ENCODE peak calls at places on chromosomes 13 and 19, in nine cellular contexts. A is lower lobe of right lung; V is fibroblast of the conjunctiva; M is GM04503; P is immature natural killer cell; Y is lung microvascular endothelial cell; H is Peyer's patch; L is activated naive CD4-positive, alpha-beta T cell treated with anti-CD3 and anti-CD28 coated beads, Interleukin-2, amount 10 ng/mL, durations not matched to agents 7 days and 5 days; Z is NCI-H1436. G is an unnamed sample.
A peak's percentile ranks its signal among the peaks of the same experiment; 100 is the strongest.

GRCh38 chr13:25196971-25197370 is 24.9 kb upstream of the AMER2 start:
- DNase-seq in P (no peak), H (no peak), Z (no peak), V (no peak), Y (no peak), L (no peak), M (no peak), A (no peak), G (no peak)

GRCh38 chr19:55688422-55689218 is 13.6 kb downstream of the EPN1 start:
- DNase-seq in H (peak; percentile 91), Y (no peak), P (no peak), M (no peak), L (no peak), Z (no peak), A (peak; percentile 36), V (no peak), G (no peak)

GRCh38 chr19:41437944-41438574 is 1.7 kb downstream of the DMAC2 start:
- DNase-seq in A (no peak), Y (no peak), L (no peak), V (no peak), M (no peak), P (no peak), H (peak; percentile 41), Z (no peak), G (no peak)

GRCh38 chr13:108269601-108270328 is at the start of gene TNFSF13B:
- DNase-seq in M (peak; percentile 8), H (peak; percentile 69), A (peak; percentile 69), P (peak; percentile 37), V (no peak), Y (peak; percentile 20), L (peak; percentile 70), Z (no peak), G (no peak)

GRCh38 chr13:31594056-31594455 is 145.3 kb upstream of the RXFP2 start:
- DNase-seq in H (no peak), L (no peak), M (no peak), A (no peak), P (no peak), Y (no peak), V (no peak), Z (no peak), G (no peak)

GRCh38 chr19:56114711-56115110 is 6.4 kb downstream of the ZNF787 start:
- DNase-seq in Z (no peak), H (no peak), L (no peak), Y (no peak), M (no peak), V (no peak), P (no peak), A (peak; percentile 35), G (no peak)

GRCh38 chr13:49585220-49586157 is at the start of gene RCBTB1:
- DNase-seq in A (peak; percentile 78), Z (no peak), Y (peak; percentile 70), M (no peak), V (peak; percentile 6), H (peak; percentile 80), P (peak; percentile 78), L (peak; percentile 82), G (no peak)

GRCh38 chr19:19575411-19575810 is 37.3 kb downstream of the CILP2 start:
- DNase-seq in M (no peak), Y (no peak), L (no peak), P (no peak), V (no peak), A (no peak), Z (no peak), H (no peak), G (no peak)

GRCh38 chr19:58352760-58353671 is at the start of gene A1BG:
- DNase-seq in V (no peak), Z (no peak), M (no peak), H (no peak), L (no peak), A (peak; percentile 37), Y (no peak), P (no peak), G (no peak)

GRCh38 chr19:35144600-35145436 is 1.8 kb downstream of the FXYD7 start:
- DNase-seq in Z (no peak), Y (no peak), H (peak; percentile 83), M (no peak), A (no peak), P (no peak), V (no peak), L (peak; percentile 44), G (no peak)

GRCh38 chr19:33233056-33233873 is 7.6 kb upstream of the SLC7A10 start:
- DNase-seq in H (no peak), L (no peak), Y (no peak), V (no peak), M (no peak), P (no peak), Z (no peak), A (no peak), G (no peak)

GRCh38 chr19:29492761-29493160 is 33.0 kb upstream of the VSTM2B start:
- DNase-seq in Z (no peak), M (no peak), Y (no peak), H (no peak), L (no peak), A (no peak), P (no peak), V (no peak), G (no peak)

GRCh38 chr19:56147307-56147706 is 6.2 kb downstream of the ZNF444 start:
- DNase-seq in P (no peak), V (no peak), L (no peak), Z (no peak), A (no peak), H (no peak), Y (no peak), M (no peak), G (no peak)

GRCh38 chr13:46184277-46184699 is 2.3 kb upstream of the LCP1 start:
- DNase-seq in P (peak; percentile 83), M (no peak), Y (peak; percentile 26), Z (no peak), V (peak; percentile 1), H (peak; percentile 90), A (peak; percentile 62), L (peak; percentile 83), G (no peak)

GRCh38 chr19:17450264-17451075 is 2.0 kb upstream of the TMEM221 start:
- DNase-seq in M (no peak), Z (no peak), A (no peak), L (peak; percentile 47), V (no peak), Y (no peak), P (no peak), H (peak; percentile 66), G (no peak)

GRCh38 chr13:105918842-105919741 is 616.4 kb downstream of the EFNB2 start:
- DNase-seq in P (no peak), Z (no peak), Y (peak; percentile 83), H (peak; percentile 84), A (no peak), M (no peak), L (no peak), V (peak; percentile 50), G (no peak)

GRCh38 chr13:106139942-106140341 is 395.5 kb downstream of the EFNB2 start:
- DNase-seq in M (no peak), A (no peak), V (no peak), Z (no peak), H (no peak), P (no peak), Y (no peak), L (no peak), G (no peak)

GRCh38 chr19:37127999-37128820 is 44.3 kb downstream of the ZNF585A start:
- DNase-seq in Y (no peak), P (no peak), L (no peak), M (no peak), Z (no peak), A (no peak), H (no peak), V (no peak), G (no peak)

GRCh38 chr19:53308339-53308811 is 25.2 kb upstream of the ZNF845 start:
- DNase-seq in P (no peak), L (peak; percentile 26), M (no peak), A (no peak), H (no peak), Y (peak; percentile 27), Z (no peak), V (no peak), G (no peak)

GRCh38 chr19:13214036-13214730 is 64.0 kb downstream of the IER2 start:
- DNase-seq in P (no peak), A (no peak), L (no peak), V (no peak), H (no peak), Z (no peak), M (no peak), Y (no peak), G (no peak)